ENCODE peak calls at places on chromosomes 2 and 18, in eight cellular contexts. Z, X, E, O, Y, F, S and T are unnamed samples.

GRCh38 chr2:47339745-47340541 is 63.0 kb upstream of the MSH2 start:
- DNase-seq in Y (peak), X (peak), F (peak), S (no peak), Z (no peak), O (no peak), E (no peak), T (no peak)

GRCh38 chr2:185633621-185634020 is 105.0 kb upstream of the FSIP2 start:
- DNase-seq in X (no peak), E (no peak), F (no peak), O (no peak), Y (no peak), Z (no peak), S (no peak), T (no peak)

GRCh38 chr2:23241106-23241505 is 143.9 kb upstream of the KLHL29 start:
- DNase-seq in X (no peak), E (no peak), F (no peak), Z (no peak), Y (no peak), S (no peak), O (no peak), T (no peak)

GRCh38 chr2:191845876-191846786 is 757 bp downstream of the CAVIN2 start:
- DNase-seq in Y (no peak), E (no peak), Z (no peak), F (no peak), S (no peak), O (no peak), X (no peak), T (no peak)

GRCh38 chr18:48786621-48787522 is 163.9 kb downstream of the SMAD7 start:
- DNase-seq in O (no peak), Y (no peak), X (no peak), E (no peak), Z (no peak), S (no peak), F (no peak), T (no peak)

GRCh38 chr2:141767051-141767450 is 363.8 kb downstream of the LRP1B start:
- DNase-seq in S (no peak), E (no peak), Y (peak), X (peak), Z (no peak), F (peak), O (no peak), T (no peak)

GRCh38 chr2:184336688-184337087 is 261.6 kb upstream of the ZNF804A start:
- DNase-seq in X (peak), Z (no peak), Y (peak), F (peak), O (no peak), S (no peak), E (no peak), T (no peak)

GRCh38 chr2:85873679-85874078 is 15.1 kb downstream of the ST3GAL5 start:
- DNase-seq in O (no peak), S (no peak), F (no peak), X (no peak), Y (no peak), E (no peak), Z (no peak), T (no peak)

GRCh38 chr2:230812041-230812440 is 52.7 kb upstream of the ITM2C start:
- DNase-seq in S (no peak), Y (no peak), X (no peak), Z (no peak), E (no peak), O (no peak), F (no peak), T (no peak)

GRCh38 chr18:26548144-26549102 is at the start of gene KCTD1:
- DNase-seq in Y (peak), Z (peak), F (peak), E (peak), O (peak), S (peak), X (peak), T (peak)

GRCh38 chr2:234335676-234336228 is 161.1 kb downstream of the ARL4C start:
- DNase-seq in Y (peak), F (peak), X (peak), Z (peak), S (peak), O (peak), E (peak), T (no peak)

GRCh38 chr2:203893823-203894222 is 26.3 kb downstream of the CTLA4 start:
- DNase-seq in Z (no peak), X (no peak), S (no peak), Y (no peak), O (no peak), F (no peak), E (no peak), T (no peak)